ENCODE peak calls at places on chromosomes 5 and 9, in five cellular contexts. C is NCI-H524, Z is non-pigmented ciliary epithelial cell, E is foreskin melanocyte, Q is mesendoderm. K is an unnamed sample.

GRCh38 chr9:7813030-7813429 is 13.5 kb upstream of the DMAC1 start:
- DNase-seq in C (no peak), E (no peak), Q (no peak), Z (no peak), K (no peak)

GRCh38 chr5:54997081-54997480 is 11.7 kb upstream of the ESM1 start:
- DNase-seq in E (no peak), Q (no peak), C (no peak), Z (no peak), K (no peak)

GRCh38 chr5:170572453-170572852 is 68.6 kb downstream of the KCNIP1 start:
- DNase-seq in Z (no peak), C (no peak), E (no peak), Q (no peak), K (no peak)

GRCh38 chr5:138459311-138459710 is 6.0 kb upstream of the EGR1 start:
- DNase-seq in E (no peak), C (no peak), Q (no peak), Z (no peak), K (peak; percentile 55)

GRCh38 chr5:126965061-126965475 is 65.3 kb downstream of the MARCHF3 start:
- DNase-seq in Z (peak; percentile 94), E (peak; percentile 96), Q (no peak), C (no peak), K (no peak)

GRCh38 chr9:69324549-69325401 is at the start of gene ENTREP1:
- DNase-seq in C (no peak), Q (peak; percentile 83), E (no peak), Z (no peak), K (peak; percentile 13)

GRCh38 chr5:17440766-17441165 is 57.3 kb upstream of the TAF11L2 start:
- DNase-seq in C (no peak), Q (no peak), Z (no peak), E (no peak), K (no peak)

GRCh38 chr5:154945695-154946301 is 4.9 kb downstream of the MRPL22 start:
- DNase-seq in E (no peak), Q (no peak), Z (no peak), C (no peak), K (no peak)

GRCh38 chr9:130955947-130956621 is 17.0 kb upstream of the FIBCD1 start:
- DNase-seq in Q (no peak), C (no peak), Z (no peak), E (no peak), K (no peak)

GRCh38 chr9:2053883-2054845 is 39.0 kb downstream of the SMARCA2 start:
- DNase-seq in E (peak; percentile 18), Q (no peak), C (no peak), Z (no peak), K (peak; percentile 22)

GRCh38 chr5:68258531-68258930 is 43.0 kb downstream of the PIK3R1 start:
- DNase-seq in C (peak; percentile 12), Z (no peak), Q (no peak), E (no peak), K (no peak)

GRCh38 chr5:99771296-99771695 is 763.9 kb upstream of the FAM174A start:
- DNase-seq in Z (no peak), Q (no peak), E (peak; percentile 32), C (no peak), K (no peak)

GRCh38 chr5:40909233-40909632 is at the start of gene C7:
- DNase-seq in C (no peak), Q (peak; percentile 29), Z (no peak), E (no peak), K (no peak)

GRCh38 chr5:38734353-38734752 is 111.5 kb upstream of the OSMR start:
- DNase-seq in C (peak; percentile 28), Z (no peak), Q (peak; percentile 86), E (no peak), K (no peak)

GRCh38 chr5:135569755-135570452 is 8.9 kb downstream of the CXCL14 start:
- DNase-seq in C (no peak), Q (peak; percentile 90), E (peak; percentile 18), Z (no peak), K (no peak)

GRCh38 chr9:3012843-3013242 is 168.9 kb upstream of the PUM3 start:
- DNase-seq in C (no peak), E (no peak), Q (no peak), Z (no peak), K (no peak)

GRCh38 chr5:146301666-146302065 is 37.0 kb upstream of the POU4F3 start:
- DNase-seq in E (peak; percentile 22), C (no peak), Q (no peak), Z (no peak), K (no peak)